ENCODE peak calls at places on chromosomes 1 and 21, in ten cellular contexts. N is effector memory CD8-positive, alpha-beta T cell; Y is activated naive CD8-positive, alpha-beta T cell treated with anti-CD3 and anti-CD28 coated beads, Interleukin-2, amount 50 U/mL, for 24 hours; Z is EL; W is NCI-H2081; S is stimulated activated CD4-positive, alpha-beta T cell treated with anti-CD3 and anti-CD28 coated beads, Interleukin-4, amount 100 ng/mL, for 1 hour; L is occipital lobe; F is fibroblast of gingiva; H is fibroblast of pulmonary artery; I is ELF-1. U is an unnamed sample.

GRCh38 chr1:223189903-223190724 is 47.1 kb upstream of the TLR5 start:
- DNase-seq in N (peak), Y (peak), Z (peak), W (no peak), S (peak), L (no peak), F (no peak), H (no peak), I (no peak), U (no peak)

GRCh38 chr1:223109581-223110026 is 33.4 kb downstream of the TLR5 start:
- DNase-seq in N (no peak), Y (no peak), Z (no peak), W (no peak), S (no peak), L (no peak), F (no peak), H (no peak), I (no peak), U (no peak)

GRCh38 chr1:197776348-197777082 is 1.2 kb upstream of the DENND1B start:
- DNase-seq in N (peak), Y (peak), Z (peak), W (no peak), S (peak), L (no peak), F (peak), H (peak), I (no peak), U (no peak)

GRCh38 chr1:113012149-113012548 is 56.2 kb upstream of the SLC16A1 start:
- DNase-seq in N (no peak), Y (no peak), Z (no peak), W (no peak), S (no peak), L (no peak), F (no peak), H (no peak), I (no peak), U (no peak)

GRCh38 chr1:111378806-111379205 is 48.7 kb downstream of the OVGP1 start:
- DNase-seq in N (no peak), Y (no peak), Z (no peak), W (no peak), S (no peak), L (no peak), F (no peak), H (no peak), I (no peak), U (no peak)

GRCh38 chr1:2543543-2544092 is 12.6 kb upstream of the TNFRSF14 start:
- DNase-seq in N (peak), Y (no peak), Z (peak), W (peak), S (peak), L (peak), F (no peak), H (no peak), I (peak), U (peak)

GRCh38 chr1:30511563-30512252 is 211.7 kb downstream of the MATN1 start:
- DNase-seq in N (no peak), Y (no peak), Z (peak), W (no peak), S (no peak), L (no peak), F (no peak), H (no peak), I (no peak), U (no peak)

GRCh38 chr21:41589620-41590175 is 81.7 kb upstream of the TMPRSS2 start:
- DNase-seq in N (no peak), Y (no peak), Z (no peak), W (no peak), S (no peak), L (no peak), F (no peak), H (no peak), I (no peak), U (no peak)

GRCh38 chr1:204545202-204545601 is 29.0 kb downstream of the MDM4 start:
- DNase-seq in N (no peak), Y (no peak), Z (peak), W (no peak), S (no peak), L (no peak), F (peak), H (peak), I (no peak), U (no peak)

GRCh38 chr1:248589334-248589733 is 8.2 kb downstream of the OR2T10 start:
- DNase-seq in N (no peak), Y (no peak), Z (no peak), W (no peak), S (no peak), L (no peak), F (no peak), H (no peak), I (no peak), U (no peak)

GRCh38 chr1:223197923-223198627 is 55.0 kb upstream of the TLR5 start:
- DNase-seq in N (no peak), Y (no peak), Z (no peak), W (no peak), S (no peak), L (no peak), F (no peak), H (no peak), I (no peak), U (no peak)

GRCh38 chr1:60911980-60912692 is 170.2 kb upstream of the NFIA start:
- DNase-seq in N (no peak), Y (no peak), Z (no peak), W (peak), S (no peak), L (no peak), F (no peak), H (no peak), I (peak), U (no peak)

GRCh38 chr1:234069760-234070159 is 165.3 kb downstream of the SLC35F3 start:
- DNase-seq in N (no peak), Y (no peak), Z (no peak), W (peak), S (no peak), L (no peak), F (no peak), H (no peak), I (peak), U (no peak)

GRCh38 chr1:8455700-8456305 is 137.9 kb downstream of the SLC45A1 start:
- DNase-seq in N (no peak), Y (no peak), Z (peak), W (no peak), S (no peak), L (no peak), F (no peak), H (no peak), I (no peak), U (no peak)

GRCh38 chr1:240831191-240831631 is 219.3 kb upstream of the GREM2 start:
- DNase-seq in N (no peak), Y (no peak), Z (peak), W (no peak), S (no peak), L (no peak), F (peak), H (peak), I (no peak), U (no peak)

GRCh38 chr1:97412737-97413136 is 508.1 kb downstream of the DPYD start:
- DNase-seq in N (no peak), Y (no peak), Z (peak), W (no peak), S (no peak), L (no peak), F (no peak), H (no peak), I (no peak), U (no peak)

GRCh38 chr21:43866659-43867331 is 1.8 kb downstream of the AGPAT3 start:
- DNase-seq in N (peak), Y (peak), Z (peak), W (no peak), S (peak), L (no peak), F (no peak), H (no peak), I (peak), U (no peak)

GRCh38 chr1:35570589-35571137 is 2.5 kb upstream of the TFAP2E start:
- DNase-seq in N (no peak), Y (no peak), Z (no peak), W (no peak), S (no peak), L (no peak), F (no peak), H (no peak), I (peak), U (no peak)

GRCh38 chr21:41823166-41823565 is 56.0 kb downstream of the PRDM15 start:
- DNase-seq in N (no peak), Y (no peak), Z (no peak), W (no peak), S (no peak), L (no peak), F (no peak), H (no peak), I (no peak), U (no peak)

GRCh38 chr1:77394166-77394565 is 112.3 kb downstream of the AK5 start:
- DNase-seq in N (no peak), Y (no peak), Z (peak), W (no peak), S (no peak), L (no peak), F (no peak), H (peak), I (no peak), U (no peak)

GRCh38 chr1:197838836-197839235 is 63.6 kb upstream of the DENND1B start:
- DNase-seq in N (no peak), Y (no peak), Z (peak), W (no peak), S (no peak), L (no peak), F (peak), H (peak), I (no peak), U (no peak)

U was measured in effector CD8-positive, alpha-beta T cell.